ENCODE peak calls at places on chromosomes 16 and 17, in four cellular contexts. S is Daoy, U is occipital lobe, L is Kasumi-1. W is an unnamed sample.

GRCh38 chr16:77213542-77214108 is 14.4 kb downstream of the SYCE1L start:
- DNase-seq in L (no peak), S (peak; percentile 92), U (peak; percentile 15), W (no peak)

GRCh38 chr16:69078073-69078472 is 27.4 kb upstream of the HAS3 start:
- DNase-seq in L (no peak), U (no peak), S (no peak), W (no peak)

GRCh38 chr17:61007980-61008379 is 330.3 kb downstream of the BCAS3 start:
- DNase-seq in U (no peak), S (peak; percentile 9), L (no peak), W (no peak)

GRCh38 chr17:2227025-2227699 is 76.4 kb downstream of the SMG6 start:
- DNase-seq in S (no peak), U (no peak), L (no peak), W (no peak)

GRCh38 chr17:3740611-3741073 is 16.9 kb downstream of the HASPIN start:
- DNase-seq in S (no peak), L (peak; percentile 37), U (no peak), W (no peak)

GRCh38 chr17:80797741-80798594 is 193.7 kb upstream of the CHMP6 start:
- DNase-seq in U (no peak), S (no peak), L (no peak), W (no peak)

GRCh38 chr16:12459401-12459791 is 344.3 kb downstream of the CPPED1 start:
- DNase-seq in S (no peak), U (no peak), L (peak; percentile 47), W (no peak)

GRCh38 chr16:89722392-89723278 is 1.3 kb downstream of the ZNF276 start:
- DNase-seq in L (peak; percentile 75), U (no peak), S (peak; percentile 62), W (no peak)

GRCh38 chr16:88468289-88469129 is 15.4 kb downstream of the ZFPM1 start:
- DNase-seq in S (peak; percentile 62), L (peak; percentile 39), U (no peak), W (no peak)

GRCh38 chr16:74774223-74775139 is at the start of gene FA2H:
- DNase-seq in L (peak; percentile 40), S (peak; percentile 73), U (peak; percentile 80), W (no peak)

GRCh38 chr16:27445502-27446175 is 43.7 kb downstream of the IL21R start:
- DNase-seq in U (no peak), S (no peak), L (no peak), W (no peak)

GRCh38 chr17:81037783-81038733 is 3.1 kb downstream of the BAIAP2 start:
- DNase-seq in U (no peak), S (no peak), L (no peak), W (no peak)

GRCh38 chr17:6638046-6638908 is 2.2 kb downstream of the KIAA0753 start:
- DNase-seq in L (no peak), S (no peak), U (no peak), W (no peak)

GRCh38 chr17:41547921-41548843 is 20.1 kb upstream of the KRT19 start:
- DNase-seq in L (peak; percentile 64), S (peak; percentile 100), U (peak; percentile 69), W (peak; percentile 92)

GRCh38 chr16:67241008-67241900 is 6.0 kb downstream of the FHOD1 start:
- DNase-seq in U (no peak), S (peak; percentile 85), L (no peak), W (peak; percentile 57)

GRCh38 chr17:57215317-57215716 is 41.0 kb upstream of the MSI2 start:
- DNase-seq in U (no peak), S (peak; percentile 28), L (no peak), W (no peak)

GRCh38 chr16:78874241-78874983 is 726.1 kb downstream of the MAF start:
- DNase-seq in U (no peak), S (no peak), L (no peak), W (no peak)

GRCh38 chr16:17395849-17396480 is 74.8 kb downstream of the XYLT1 start:
- DNase-seq in U (no peak), L (no peak), S (no peak), W (no peak)

GRCh38 chr17:62653831-62654829 is 26.7 kb downstream of the MRC2 start:
- DNase-seq in L (no peak), S (no peak), U (no peak), W (peak; percentile 66)

GRCh38 chr16:879461-879861 is 78.9 kb upstream of the GNG13 start:
- DNase-seq in S (no peak), L (no peak), U (no peak), W (no peak)

GRCh38 chr16:86979984-86980553 is 337.1 kb downstream of the C16orf95 start:
- DNase-seq in L (no peak), S (no peak), U (no peak), W (no peak)

GRCh38 chr16:9500872-9501271 is 409.4 kb downstream of the HAPSTR1 start:
- DNase-seq in L (no peak), S (no peak), U (no peak), W (no peak)

GRCh38 chr16:24737391-24737871 is 8.0 kb downstream of the TNRC6A start:
- DNase-seq in L (no peak), S (no peak), U (no peak), W (peak; percentile 14)

GRCh38 chr17:43372273-43372911 is 26.4 kb upstream of the ARL4D start:
- DNase-seq in U (no peak), L (peak; percentile 70), S (no peak), W (no peak)

GRCh38 chr17:62064029-62064790 is 868 bp downstream of the MED13 start:
- DNase-seq in L (peak; percentile 62), S (peak; percentile 15), U (no peak), W (no peak)

GRCh38 chr17:35116845-35117244 is 2.8 kb downstream of the RAD51D start:
- DNase-seq in S (no peak), L (no peak), U (no peak), W (no peak)

GRCh38 chr17:18031955-18032354 is 7.0 kb downstream of the ATPAF2 start:
- DNase-seq in L (no peak), S (peak; percentile 78), U (no peak), W (no peak)

GRCh38 chr16:24041834-24042631 is 206.2 kb downstream of the PRKCB start:
- DNase-seq in U (peak; percentile 61), S (peak; percentile 55), L (peak; percentile 54), W (peak; percentile 0)

GRCh38 chr17:57630736-57631135 is 114.4 kb downstream of the CCDC182 start:
- DNase-seq in S (no peak), L (no peak), U (no peak), W (no peak)